ENCODE peak calls at places on chromosomes 11 and 22, in seven cellular contexts. One of them, this sample, is unnamed.
A peak's percentile ranks its signal among the peaks of the same experiment; 100 is the strongest.

GRCh38 chr11:914747-915493 is 4.3 kb upstream of the CHID1 start:
- DNase-seq in cardiac muscle cell: no peak
- DNase-seq in mammary epithelial cell: no peak
- DNase-seq in NB4: no peak
- DNase-seq in fibroblast of mammary gland: no peak
- DNase-seq in Caco-2: no peak
- DNase-seq in MCF 10A: no peak
- DNase-seq in this sample: no peak

GRCh38 chr11:128745296-128746183 is 51.7 kb downstream of the FLI1 start:
- DNase-seq in mammary epithelial cell: no peak
- DNase-seq in NB4: no peak
- DNase-seq in Caco-2: no peak
- DNase-seq in fibroblast of mammary gland: peak; percentile 18
- DNase-seq in cardiac muscle cell: peak; percentile 53
- DNase-seq in MCF 10A: no peak
- DNase-seq in this sample: no peak

GRCh38 chr11:109071712-109072524 is 350.1 kb upstream of the C11orf87 start:
- DNase-seq in NB4: no peak
- DNase-seq in fibroblast of mammary gland: peak; percentile 84
- DNase-seq in mammary epithelial cell: peak; percentile 73
- DNase-seq in Caco-2: no peak
- DNase-seq in MCF 10A: peak; percentile 91
- DNase-seq in cardiac muscle cell: peak; percentile 96
- DNase-seq in this sample: peak; percentile 31

GRCh38 chr11:119566299-119566698 is 143.3 kb upstream of the THY1 start:
- DNase-seq in MCF 10A: no peak
- DNase-seq in fibroblast of mammary gland: no peak
- DNase-seq in Caco-2: no peak
- DNase-seq in cardiac muscle cell: no peak
- DNase-seq in NB4: no peak
- DNase-seq in mammary epithelial cell: no peak
- DNase-seq in this sample: no peak

GRCh38 chr11:134119094-134119493 is 50.2 kb downstream of the JAM3 start:
- DNase-seq in MCF 10A: peak; percentile 51
- DNase-seq in NB4: no peak
- DNase-seq in cardiac muscle cell: peak; percentile 48
- DNase-seq in fibroblast of mammary gland: peak; percentile 62
- DNase-seq in mammary epithelial cell: peak; percentile 77
- DNase-seq in Caco-2: no peak
- DNase-seq in this sample: no peak

GRCh38 chr11:77311701-77312100 is 10.2 kb upstream of the GDPD4 start:
- DNase-seq in cardiac muscle cell: no peak
- DNase-seq in MCF 10A: no peak
- DNase-seq in Caco-2: no peak
- DNase-seq in NB4: no peak
- DNase-seq in mammary epithelial cell: no peak
- DNase-seq in fibroblast of mammary gland: no peak
- DNase-seq in this sample: no peak

GRCh38 chr11:69691449-69691848 is 12.4 kb downstream of the FGF19 start:
- DNase-seq in NB4: no peak
- DNase-seq in cardiac muscle cell: peak; percentile 41
- DNase-seq in mammary epithelial cell: peak; percentile 35
- DNase-seq in fibroblast of mammary gland: no peak
- DNase-seq in Caco-2: no peak
- DNase-seq in MCF 10A: peak; percentile 72
- DNase-seq in this sample: no peak

GRCh38 chr11:16186680-16187079 is 169.7 kb downstream of the SOX6 start:
- DNase-seq in fibroblast of mammary gland: no peak
- DNase-seq in cardiac muscle cell: no peak
- DNase-seq in mammary epithelial cell: no peak
- DNase-seq in Caco-2: no peak
- DNase-seq in NB4: no peak
- DNase-seq in MCF 10A: no peak
- DNase-seq in this sample: no peak

GRCh38 chr11:82521427-82521826 is 212.2 kb downstream of the FAM181B start:
- DNase-seq in MCF 10A: no peak
- DNase-seq in NB4: no peak
- DNase-seq in Caco-2: no peak
- DNase-seq in fibroblast of mammary gland: no peak
- DNase-seq in cardiac muscle cell: no peak
- DNase-seq in mammary epithelial cell: no peak
- DNase-seq in this sample: no peak

GRCh38 chr22:45518580-45518991 is 15.9 kb downstream of the FBLN1 start:
- DNase-seq in mammary epithelial cell: peak; percentile 70
- DNase-seq in cardiac muscle cell: no peak
- DNase-seq in NB4: no peak
- DNase-seq in MCF 10A: peak; percentile 75
- DNase-seq in Caco-2: no peak
- DNase-seq in fibroblast of mammary gland: no peak
- DNase-seq in this sample: no peak

GRCh38 chr11:47186937-47187681 is 875 bp upstream of the PACSIN3 start:
- DNase-seq in mammary epithelial cell: peak; percentile 29
- DNase-seq in Caco-2: peak; percentile 81
- DNase-seq in MCF 10A: no peak
- DNase-seq in fibroblast of mammary gland: peak; percentile 47
- DNase-seq in cardiac muscle cell: peak; percentile 43
- DNase-seq in NB4: peak; percentile 80
- DNase-seq in this sample: no peak

GRCh38 chr22:40533712-40534378 is 102.7 kb downstream of the MRTFA start:
- DNase-seq in mammary epithelial cell: peak; percentile 75
- DNase-seq in cardiac muscle cell: peak; percentile 82
- DNase-seq in Caco-2: no peak
- DNase-seq in MCF 10A: peak; percentile 87
- DNase-seq in NB4: peak; percentile 82
- DNase-seq in fibroblast of mammary gland: peak; percentile 85
- DNase-seq in this sample: no peak

GRCh38 chr11:107482234-107482633 is 24.6 kb upstream of the CWF19L2 start:
- DNase-seq in NB4: no peak
- DNase-seq in MCF 10A: no peak
- DNase-seq in Caco-2: no peak
- DNase-seq in mammary epithelial cell: no peak
- DNase-seq in fibroblast of mammary gland: no peak
- DNase-seq in cardiac muscle cell: no peak
- DNase-seq in this sample: no peak

GRCh38 chr22:31969789-31970489 is 25.6 kb downstream of the YWHAH start:
- DNase-seq in MCF 10A: peak; percentile 87
- DNase-seq in NB4: peak; percentile 66
- DNase-seq in Caco-2: peak; percentile 86
- DNase-seq in cardiac muscle cell: peak; percentile 77
- DNase-seq in fibroblast of mammary gland: peak; percentile 65
- DNase-seq in mammary epithelial cell: peak; percentile 82
- DNase-seq in this sample: no peak

GRCh38 chr11:130485983-130486970 is 37.8 kb downstream of the ADAMTS15 start:
- DNase-seq in cardiac muscle cell: no peak
- DNase-seq in MCF 10A: no peak
- DNase-seq in Caco-2: peak; percentile 26
- DNase-seq in mammary epithelial cell: no peak
- DNase-seq in fibroblast of mammary gland: no peak
- DNase-seq in NB4: no peak
- DNase-seq in this sample: no peak

GRCh38 chr11:129208863-129209262 is 16.7 kb upstream of the ARHGAP32 start:
- DNase-seq in MCF 10A: no peak
- DNase-seq in fibroblast of mammary gland: no peak
- DNase-seq in cardiac muscle cell: peak; percentile 21
- DNase-seq in Caco-2: no peak
- DNase-seq in mammary epithelial cell: no peak
- DNase-seq in NB4: no peak
- DNase-seq in this sample: no peak

GRCh38 chr11:117743121-117743815 is 53.7 kb downstream of the DSCAML1 start:
- DNase-seq in MCF 10A: peak; percentile 21
- DNase-seq in NB4: no peak
- DNase-seq in cardiac muscle cell: no peak
- DNase-seq in Caco-2: no peak
- DNase-seq in fibroblast of mammary gland: no peak
- DNase-seq in mammary epithelial cell: no peak
- DNase-seq in this sample: no peak

GRCh38 chr22:37379085-37379484 is 48.2 kb downstream of the ELFN2 start:
- DNase-seq in Caco-2: no peak
- DNase-seq in NB4: no peak
- DNase-seq in fibroblast of mammary gland: no peak
- DNase-seq in mammary epithelial cell: no peak
- DNase-seq in cardiac muscle cell: no peak
- DNase-seq in MCF 10A: no peak
- DNase-seq in this sample: no peak

GRCh38 chr11:19327280-19327679 is 86.5 kb upstream of the E2F8 start:
- DNase-seq in MCF 10A: no peak
- DNase-seq in mammary epithelial cell: no peak
- DNase-seq in Caco-2: no peak
- DNase-seq in cardiac muscle cell: no peak
- DNase-seq in fibroblast of mammary gland: no peak
- DNase-seq in NB4: no peak
- DNase-seq in this sample: no peak

GRCh38 chr11:19326499-19326898 is 85.8 kb upstream of the E2F8 start:
- DNase-seq in MCF 10A: peak; percentile 41
- DNase-seq in mammary epithelial cell: no peak
- DNase-seq in cardiac muscle cell: peak; percentile 58
- DNase-seq in fibroblast of mammary gland: peak; percentile 58
- DNase-seq in NB4: no peak
- DNase-seq in Caco-2: no peak
- DNase-seq in this sample: no peak

GRCh38 chr11:19320764-19321163 is 80.0 kb upstream of the E2F8 start:
- DNase-seq in cardiac muscle cell: no peak
- DNase-seq in fibroblast of mammary gland: peak; percentile 7
- DNase-seq in MCF 10A: no peak
- DNase-seq in mammary epithelial cell: no peak
- DNase-seq in NB4: no peak
- DNase-seq in Caco-2: no peak
- DNase-seq in this sample: no peak

GRCh38 chr11:19321351-19321750 is 80.6 kb upstream of the E2F8 start:
- DNase-seq in fibroblast of mammary gland: no peak
- DNase-seq in MCF 10A: no peak
- DNase-seq in mammary epithelial cell: no peak
- DNase-seq in Caco-2: no peak
- DNase-seq in NB4: no peak
- DNase-seq in cardiac muscle cell: no peak
- DNase-seq in this sample: no peak

DNA sequence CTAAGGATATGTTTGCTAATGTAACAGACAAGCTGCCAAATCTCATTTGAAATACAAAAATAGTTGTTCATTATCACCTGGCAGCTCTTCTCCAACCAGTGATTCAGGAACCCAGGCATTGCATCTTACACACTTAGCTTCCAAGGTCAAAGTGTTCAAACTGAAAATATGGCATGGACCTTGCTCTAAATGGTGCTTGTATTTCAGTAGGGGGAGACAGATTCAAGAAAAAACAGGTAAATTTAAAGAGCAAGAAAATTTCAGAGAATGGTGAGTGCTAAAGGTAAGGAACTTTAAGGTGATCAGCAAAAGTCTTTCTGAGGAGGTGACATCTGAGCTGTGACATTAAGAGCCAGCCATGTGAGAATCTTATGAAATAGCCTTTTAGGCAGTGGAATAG is 82.8 kb upstream of the E2F8 start:
- DNase-seq in Caco-2: no peak
- DNase-seq in cardiac muscle cell: peak; percentile 16
- DNase-seq in fibroblast of mammary gland: peak; percentile 25
- DNase-seq in MCF 10A: peak; percentile 12
- DNase-seq in mammary epithelial cell: no peak
- DNase-seq in NB4: no peak
- DNase-seq in this sample: no peak
- TF ChIP-seq CTCF in Caco-2: peak; percentile 30
- TF ChIP-seq CTCF in cardiac muscle cell: peak; percentile 33
- TF ChIP-seq CTCF in fibroblast of mammary gland: peak; percentile 32
- TF ChIP-seq CTCF in MCF 10A: peak; percentile 15
- TF ChIP-seq CTCF in mammary epithelial cell: peak; percentile 15
- TF ChIP-seq CTCF in NB4: no peak
- TF ChIP-seq CTCF in this sample: no peak

DNA sequence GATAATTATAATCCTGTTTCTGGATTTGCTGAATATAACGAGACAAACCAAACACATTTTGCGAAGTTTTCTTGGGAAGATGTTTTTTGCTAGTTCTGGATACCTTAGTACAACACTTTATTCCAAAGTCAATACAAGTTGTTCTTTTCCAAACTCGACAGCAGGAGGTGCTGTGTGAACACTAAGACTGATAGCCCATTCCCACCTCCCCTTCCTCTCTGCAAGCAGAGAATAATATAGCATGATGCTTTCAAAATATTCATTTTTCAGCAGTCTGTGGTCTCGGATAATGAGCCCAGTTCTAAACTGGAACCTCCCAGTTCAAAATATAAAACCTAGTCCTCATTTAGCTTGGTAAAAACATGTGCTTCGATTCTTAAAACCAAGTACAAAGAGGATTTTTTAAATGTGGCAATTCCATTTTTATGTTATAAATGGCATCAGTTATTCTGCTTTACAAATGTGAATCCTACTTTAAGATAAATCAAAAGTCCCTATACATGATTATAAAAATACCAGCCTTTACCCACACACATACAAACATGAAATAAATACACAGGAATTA is 129.1 kb downstream of the DCDC1 start:
- DNase-seq in mammary epithelial cell: peak; percentile 29
- DNase-seq in NB4: peak; percentile 65
- DNase-seq in cardiac muscle cell: peak; percentile 72
- DNase-seq in MCF 10A: peak; percentile 67
- DNase-seq in Caco-2: peak; percentile 42
- DNase-seq in fibroblast of mammary gland: peak; percentile 59
- DNase-seq in this sample: no peak
- TF ChIP-seq CTCF in mammary epithelial cell: peak; percentile 61
- TF ChIP-seq CTCF in NB4: peak; percentile 67
- TF ChIP-seq CTCF in cardiac muscle cell: peak; percentile 63
- TF ChIP-seq CTCF in MCF 10A: peak; percentile 71
- TF ChIP-seq CTCF in Caco-2: peak; percentile 71
- TF ChIP-seq CTCF in fibroblast of mammary gland: peak; percentile 69
- TF ChIP-seq CTCF in this sample: no peak

GRCh38 chr11:93783767-93784151 is 323 bp upstream of the MED17 start:
- DNase-seq in Caco-2: peak; percentile 54
- DNase-seq in MCF 10A: no peak
- DNase-seq in mammary epithelial cell: no peak
- DNase-seq in NB4: no peak
- DNase-seq in cardiac muscle cell: no peak
- DNase-seq in fibroblast of mammary gland: no peak
- DNase-seq in this sample: no peak
- TF ChIP-seq CTCF in Caco-2: no peak
- TF ChIP-seq CTCF in MCF 10A: peak; percentile 8
- TF ChIP-seq CTCF in mammary epithelial cell: no peak
- TF ChIP-seq CTCF in NB4: no peak
- TF ChIP-seq CTCF in cardiac muscle cell: no peak
- TF ChIP-seq CTCF in fibroblast of mammary gland: no peak
- TF ChIP-seq CTCF in this sample: no peak

DNA sequence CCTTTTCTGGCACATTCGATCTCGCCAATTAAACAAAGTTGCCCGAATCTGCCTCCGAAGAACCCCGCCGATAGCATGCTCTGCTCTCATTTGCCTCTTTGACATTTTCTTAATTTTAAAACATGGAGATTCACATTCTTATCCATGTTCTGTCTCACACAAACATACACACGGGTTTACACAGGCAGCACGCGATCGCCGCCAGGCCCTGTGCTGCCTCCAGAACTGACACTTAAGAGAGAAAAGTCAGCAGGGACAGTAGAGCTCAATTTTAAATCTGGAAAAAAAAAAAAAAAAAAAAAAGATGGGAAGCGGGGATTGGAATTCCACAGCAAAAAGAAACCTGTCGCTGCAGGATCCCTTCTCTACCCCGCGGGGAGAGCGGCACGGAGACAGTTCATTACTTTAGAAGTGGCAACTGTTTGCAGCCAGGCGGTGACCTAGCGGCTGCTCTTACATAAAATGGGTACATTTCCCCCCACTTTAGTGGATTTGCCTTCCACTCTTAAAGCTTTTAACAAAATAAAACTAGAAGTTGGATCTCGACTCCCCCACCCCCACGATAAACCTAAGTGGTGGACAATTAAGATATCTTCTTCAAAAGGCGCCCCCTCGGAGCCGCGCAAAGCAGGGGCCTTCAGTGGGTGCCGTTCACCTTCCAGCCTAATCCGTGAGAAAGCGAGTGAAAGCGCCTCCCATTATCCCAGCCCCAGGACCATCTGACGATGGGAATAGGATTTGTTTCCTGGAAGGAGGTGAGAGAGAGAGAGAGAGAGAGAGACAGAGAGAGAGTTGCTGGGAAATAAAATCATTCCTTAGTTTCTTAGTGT is 13.7 kb downstream of the PAX6 start:
- DNase-seq in mammary epithelial cell: no peak
- DNase-seq in fibroblast of mammary gland: no peak
- DNase-seq in NB4: no peak
- DNase-seq in Caco-2: no peak
- DNase-seq in cardiac muscle cell: no peak
- DNase-seq in MCF 10A: no peak
- DNase-seq in this sample: no peak
- TF ChIP-seq CTCF in mammary epithelial cell: no peak
- TF ChIP-seq CTCF in fibroblast of mammary gland: no peak
- TF ChIP-seq CTCF in NB4: no peak
- TF ChIP-seq CTCF in Caco-2: no peak
- TF ChIP-seq CTCF in cardiac muscle cell: no peak
- TF ChIP-seq CTCF in MCF 10A: no peak
- TF ChIP-seq CTCF in this sample: no peak